ENCODE peak calls at places on chromosomes 3 and 15, in five cellular contexts. J is HCT116, B is HepG2, L is GM12878, V is K562. T is an unnamed sample.

GRCh38 chr15:76903251-76903681 is 1.9 kb downstream of the SCAPER start:
- DNase-seq in J (peak), L (peak), B (peak), V (no peak), T (no peak)

GRCh38 chr3:172203522-172204258 is 164.3 kb downstream of the FNDC3B start:
- DNase-seq in V (no peak), L (no peak), J (no peak), B (peak), T (no peak)

GRCh38 chr3:127988770-127989518 is 63.3 kb upstream of the SEC61A1 start:
- DNase-seq in V (no peak), L (no peak), B (no peak), J (peak), T (no peak)

GRCh38 chr15:31298707-31299172 is 27.9 kb upstream of the KLF13 start:
- DNase-seq in L (no peak), J (no peak), B (no peak), V (peak), T (no peak)

GRCh38 chr15:63013052-63013808 is 29.3 kb upstream of the TPM1 start:
- DNase-seq in V (no peak), L (no peak), J (no peak), B (no peak), T (no peak)

GRCh38 chr3:79086514-79086913 is 681.3 kb downstream of the ROBO1 start:
- DNase-seq in V (peak), L (no peak), J (peak), B (peak), T (peak)

GRCh38 chr3:42247576-42248027 is 18.4 kb downstream of the CCK start:
- DNase-seq in B (peak), V (peak), L (no peak), J (peak), T (no peak)

GRCh38 chr3:16668776-16669545 is 63.7 kb upstream of the DAZL start:
- DNase-seq in L (no peak), B (no peak), V (no peak), J (no peak), T (no peak)

GRCh38 chr3:4752201-4753072 is 226.8 kb upstream of the BHLHE40 start:
- DNase-seq in B (peak), J (no peak), V (no peak), L (no peak), T (no peak)

GRCh38 chr3:64995857-64996564 is 308.2 kb upstream of the ADAMTS9 start:
- DNase-seq in B (peak), J (no peak), L (no peak), V (no peak), T (no peak)

GRCh38 chr3:123843668-123844067 is 40.5 kb downstream of the MYLK start:
- DNase-seq in L (no peak), J (no peak), B (no peak), V (no peak), T (no peak)

GRCh38 chr3:101531473-101532086 is 18.6 kb upstream of the SENP7 start:
- DNase-seq in L (no peak), J (no peak), V (no peak), B (no peak), T (no peak)

DNA sequence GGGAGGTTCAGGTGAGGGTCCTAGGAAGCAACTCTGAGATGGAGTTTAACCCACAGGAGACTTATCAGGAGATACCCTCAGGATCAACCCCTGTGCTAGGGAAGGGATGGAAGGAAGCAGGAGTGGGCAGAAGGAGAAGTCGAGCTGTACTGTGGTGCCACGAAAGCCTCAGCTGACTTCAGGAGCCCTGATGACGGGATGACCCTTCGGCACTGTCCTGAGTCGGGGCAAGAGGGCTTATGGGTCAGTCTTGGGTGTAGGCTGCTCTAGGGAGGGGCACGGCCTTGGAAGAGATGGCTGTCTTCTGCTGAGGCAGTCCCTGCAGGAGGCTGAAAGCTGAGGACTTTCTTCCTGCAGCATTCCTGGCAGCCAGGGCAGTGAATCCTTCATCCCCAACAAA is 7.7 kb downstream of the CLEC3B start:
- DNase-seq in J (no peak), L (no peak), V (no peak), B (no peak), T (no peak)
- TF ChIP-seq SP1 in J (no peak), L (no peak), V (no peak), B (no peak), T (no peak)

DNA sequence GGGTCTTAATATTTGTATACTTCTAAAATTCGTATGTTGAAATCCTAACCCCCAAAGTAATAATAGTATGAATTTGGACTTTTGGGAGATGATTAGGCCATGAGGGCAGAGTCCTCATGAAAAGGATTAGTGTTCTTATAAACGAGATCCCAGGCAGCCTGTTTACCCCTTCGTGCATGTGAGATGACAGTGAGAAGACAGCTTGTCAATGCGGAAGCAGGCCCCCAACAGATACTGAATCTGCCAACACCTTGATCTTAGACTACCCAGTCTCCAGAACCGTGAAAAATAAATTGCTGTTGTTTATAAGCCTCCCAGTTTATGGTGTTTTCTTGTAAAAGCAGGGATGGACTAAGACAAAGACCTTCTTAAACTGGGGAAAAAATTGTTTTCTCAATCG is 714.2 kb downstream of the SI start:
- DNase-seq in J (no peak), B (no peak), L (no peak), V (no peak), T (no peak)
- TF ChIP-seq CEBPB in J (no peak), B (no peak), L (no peak), V (no peak), T (no peak)

DNA sequence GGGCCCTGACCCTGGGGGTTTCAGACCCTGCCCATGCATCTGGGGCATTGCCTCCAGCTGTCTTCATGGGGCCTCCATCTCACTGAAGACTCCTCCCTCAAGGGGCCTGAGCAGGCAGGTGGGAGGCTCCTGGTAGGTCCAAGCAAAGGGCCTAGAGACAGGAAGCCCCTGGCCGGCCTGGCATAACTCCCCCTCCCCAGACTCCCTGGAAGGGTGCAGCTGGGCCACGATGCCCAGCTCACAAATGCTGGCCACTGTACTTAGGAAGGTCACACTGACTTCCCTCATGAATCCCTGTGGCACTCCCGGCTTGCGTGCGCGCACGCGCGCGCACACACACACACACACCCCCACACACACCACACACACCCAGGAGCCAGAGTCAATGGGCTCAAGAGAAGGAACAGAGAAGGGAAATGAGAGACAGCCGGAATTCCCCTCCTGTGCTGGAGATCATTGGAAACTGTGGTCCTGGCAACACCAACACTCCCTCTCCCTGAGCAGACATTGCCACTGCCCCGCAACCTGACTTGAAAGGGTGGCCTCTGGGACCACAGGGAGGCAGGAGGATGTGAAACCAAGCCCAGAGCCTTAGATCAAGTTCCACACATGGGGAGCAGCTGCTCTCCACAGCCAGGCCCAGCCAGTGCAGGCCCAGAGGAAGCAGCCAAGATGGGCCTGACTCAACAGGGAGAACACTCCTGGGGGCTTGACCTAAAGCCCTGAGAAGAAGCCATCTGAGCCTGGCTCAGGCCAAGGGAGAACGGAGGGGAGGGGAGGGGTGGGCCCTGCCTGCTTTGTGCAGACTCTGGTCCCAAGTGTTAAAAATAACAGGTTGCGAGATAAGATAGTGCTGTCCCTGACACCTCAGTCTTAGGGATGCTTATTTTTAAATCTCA is 69.7 kb downstream of the SCN5A start:
- DNase-seq in L (peak), J (no peak), B (no peak), V (no peak), T (no peak)
- TF ChIP-seq SP1 in L (no peak), J (no peak), B (no peak), V (no peak), T (no peak)

DNA sequence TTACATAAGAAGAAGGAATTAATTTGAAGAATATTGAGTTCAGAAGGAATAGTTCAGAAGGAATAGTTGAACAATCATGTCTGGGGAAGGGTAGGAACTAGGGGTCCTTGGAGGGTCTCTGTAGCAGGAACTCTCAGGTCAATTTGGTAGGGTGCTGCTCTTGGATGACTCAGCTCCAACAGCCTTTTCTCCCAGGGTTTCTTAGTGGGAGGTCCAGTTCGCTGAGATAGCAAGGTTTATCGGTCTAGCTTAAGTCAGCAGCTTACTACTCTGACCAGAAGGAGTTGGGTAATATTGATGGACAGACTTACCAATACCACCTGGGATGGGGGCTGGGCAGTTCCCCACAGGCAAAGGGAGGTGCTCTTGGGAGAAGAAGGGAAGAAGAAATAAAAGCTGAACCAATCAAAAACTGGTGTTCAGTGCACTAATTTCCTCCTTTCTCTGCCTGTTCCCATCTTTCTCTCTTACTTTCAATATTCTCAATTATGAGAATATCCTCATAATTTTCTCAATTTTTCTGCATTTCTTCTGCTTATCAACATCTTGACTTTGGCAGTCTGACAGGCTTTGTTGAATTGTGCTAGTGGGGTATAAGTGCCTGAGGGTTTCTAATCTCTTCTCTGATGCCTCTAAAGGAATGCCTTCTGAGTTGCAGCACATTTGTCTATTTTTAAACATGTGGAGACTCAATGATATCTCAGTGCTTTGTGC is 14.4 kb upstream of the MITF start:
- DNase-seq in V (peak), B (no peak), J (no peak), L (no peak), T (no peak)
- TF ChIP-seq CEBPB in V (peak), B (no peak), J (no peak), L (no peak), T (no peak)

GRCh38 chr3:89280822-89281365 is 173.5 kb downstream of the EPHA3 start:
- DNase-seq in B (no peak), J (no peak), L (no peak), V (no peak), T (no peak)

GRCh38 chr3:89276116-89276515 is 168.7 kb downstream of the EPHA3 start:
- DNase-seq in V (no peak), B (no peak), L (no peak), J (no peak), T (no peak)

DNA sequence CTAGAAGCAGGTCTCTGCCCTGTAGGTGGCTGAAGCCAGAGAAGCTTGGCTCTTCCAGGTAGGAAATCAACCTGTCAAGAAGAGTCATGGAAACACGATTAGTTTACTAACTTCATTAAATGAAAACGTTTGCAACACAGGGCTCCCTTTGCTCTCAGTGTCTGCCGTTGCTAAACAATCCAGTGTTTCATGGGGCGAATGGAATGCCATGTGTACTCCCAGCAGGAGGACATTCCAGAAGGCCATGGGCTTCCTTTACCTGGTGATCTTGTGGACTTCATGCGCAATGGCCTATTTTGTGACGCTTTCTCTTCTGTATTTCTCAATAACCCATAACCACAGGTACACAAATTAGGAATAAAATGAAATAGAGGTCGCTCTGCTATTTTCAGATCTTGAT is 170.9 kb downstream of the EPHA3 start:
- DNase-seq in V (no peak), L (no peak), B (peak), J (no peak), T (peak)
- TF ChIP-seq SP1 in V (no peak), L (no peak), B (no peak), J (no peak), T (peak)

GRCh38 chr15:55108448-55108847 is 88.3 kb downstream of the RSL24D1 start:
- DNase-seq in B (no peak), L (no peak), V (no peak), J (no peak), T (no peak)
- TF ChIP-seq CEBPB in B (no peak), L (no peak), V (no peak), J (no peak), T (no peak)

T was measured in H1.